ENCODE peak calls at places on chromosome 11, in eight cellular contexts. One of them, this sample, is unnamed.

GRCh38 chr11:22337571-22338464 is at the start of gene SLC17A6:
- DNase-seq in thoracic aorta: no peak
- DNase-seq in fibroblast of lung: peak
- DNase-seq in esophagus squamous epithelium: no peak
- DNase-seq in cardiac muscle cell: peak
- DNase-seq in heart left ventricle: no peak
- DNase-seq in GM06990: no peak
- DNase-seq in AG09309: no peak
- DNase-seq in this sample: peak

GRCh38 chr11:41954034-41954433 is 494.6 kb upstream of the LRRC4C start:
- DNase-seq in GM06990: no peak
- DNase-seq in fibroblast of lung: no peak
- DNase-seq in AG09309: no peak
- DNase-seq in cardiac muscle cell: peak
- DNase-seq in esophagus squamous epithelium: no peak
- DNase-seq in heart left ventricle: no peak
- DNase-seq in thoracic aorta: no peak
- DNase-seq in this sample: peak

GRCh38 chr11:76962583-76963416 is 71.4 kb upstream of the B3GNT6 start:
- DNase-seq in AG09309: no peak
- DNase-seq in GM06990: peak
- DNase-seq in cardiac muscle cell: no peak
- DNase-seq in esophagus squamous epithelium: no peak
- DNase-seq in thoracic aorta: no peak
- DNase-seq in heart left ventricle: no peak
- DNase-seq in fibroblast of lung: no peak
- DNase-seq in this sample: no peak

GRCh38 chr11:6307879-6308278 is 12.4 kb downstream of the CAVIN3 start:
- DNase-seq in heart left ventricle: no peak
- DNase-seq in cardiac muscle cell: no peak
- DNase-seq in AG09309: no peak
- DNase-seq in esophagus squamous epithelium: no peak
- DNase-seq in thoracic aorta: no peak
- DNase-seq in GM06990: no peak
- DNase-seq in fibroblast of lung: peak
- DNase-seq in this sample: no peak

GRCh38 chr11:5994791-5995190 is 8.0 kb upstream of the OR52L1 start:
- DNase-seq in AG09309: no peak
- DNase-seq in fibroblast of lung: no peak
- DNase-seq in cardiac muscle cell: no peak
- DNase-seq in heart left ventricle: no peak
- DNase-seq in esophagus squamous epithelium: no peak
- DNase-seq in GM06990: no peak
- DNase-seq in thoracic aorta: no peak
- DNase-seq in this sample: no peak

GRCh38 chr11:128876133-128876650 is 9.1 kb upstream of the KCNJ1 start:
- DNase-seq in esophagus squamous epithelium: no peak
- DNase-seq in thoracic aorta: no peak
- DNase-seq in heart left ventricle: no peak
- DNase-seq in AG09309: no peak
- DNase-seq in cardiac muscle cell: no peak
- DNase-seq in GM06990: no peak
- DNase-seq in fibroblast of lung: no peak
- DNase-seq in this sample: no peak

GRCh38 chr11:10400856-10401255 is 54.2 kb upstream of the AMPD3 start:
- DNase-seq in fibroblast of lung: no peak
- DNase-seq in esophagus squamous epithelium: no peak
- DNase-seq in heart left ventricle: no peak
- DNase-seq in AG09309: no peak
- DNase-seq in GM06990: no peak
- DNase-seq in cardiac muscle cell: no peak
- DNase-seq in thoracic aorta: no peak
- DNase-seq in this sample: no peak

GRCh38 chr11:58188770-58189169 is at the start of gene OR9Q2:
- DNase-seq in cardiac muscle cell: no peak
- DNase-seq in heart left ventricle: no peak
- DNase-seq in fibroblast of lung: no peak
- DNase-seq in GM06990: no peak
- DNase-seq in thoracic aorta: no peak
- DNase-seq in esophagus squamous epithelium: no peak
- DNase-seq in AG09309: no peak
- DNase-seq in this sample: no peak

GRCh38 chr11:96013459-96014213 is 89.7 kb upstream of the MTMR2 start:
- DNase-seq in AG09309: no peak
- DNase-seq in fibroblast of lung: no peak
- DNase-seq in GM06990: no peak
- DNase-seq in thoracic aorta: no peak
- DNase-seq in heart left ventricle: no peak
- DNase-seq in cardiac muscle cell: no peak
- DNase-seq in esophagus squamous epithelium: no peak
- DNase-seq in this sample: no peak

GRCh38 chr11:6602096-6602940 is 1.1 kb downstream of the RRP8 start:
- DNase-seq in thoracic aorta: no peak
- DNase-seq in fibroblast of lung: no peak
- DNase-seq in AG09309: no peak
- DNase-seq in cardiac muscle cell: no peak
- DNase-seq in heart left ventricle: no peak
- DNase-seq in esophagus squamous epithelium: no peak
- DNase-seq in GM06990: no peak
- DNase-seq in this sample: no peak

GRCh38 chr11:108009497-108010360 is 1.0 kb downstream of the CUL5 start:
- DNase-seq in thoracic aorta: no peak
- DNase-seq in GM06990: no peak
- DNase-seq in fibroblast of lung: peak
- DNase-seq in esophagus squamous epithelium: no peak
- DNase-seq in AG09309: no peak
- DNase-seq in cardiac muscle cell: peak
- DNase-seq in heart left ventricle: no peak
- DNase-seq in this sample: peak

GRCh38 chr11:133984828-133985227 is 28.1 kb upstream of the IGSF9B start:
- DNase-seq in esophagus squamous epithelium: no peak
- DNase-seq in GM06990: peak
- DNase-seq in fibroblast of lung: no peak
- DNase-seq in heart left ventricle: no peak
- DNase-seq in cardiac muscle cell: no peak
- DNase-seq in AG09309: no peak
- DNase-seq in thoracic aorta: no peak
- DNase-seq in this sample: no peak

GRCh38 chr11:110077318-110077717 is 15.9 kb upstream of the ZC3H12C start:
- DNase-seq in thoracic aorta: no peak
- DNase-seq in heart left ventricle: no peak
- DNase-seq in AG09309: no peak
- DNase-seq in fibroblast of lung: no peak
- DNase-seq in GM06990: no peak
- DNase-seq in cardiac muscle cell: no peak
- DNase-seq in esophagus squamous epithelium: no peak
- DNase-seq in this sample: no peak

GRCh38 chr11:17812286-17813187 is 78.0 kb downstream of the KCNC1 start:
- DNase-seq in thoracic aorta: no peak
- DNase-seq in heart left ventricle: no peak
- DNase-seq in cardiac muscle cell: no peak
- DNase-seq in GM06990: no peak
- DNase-seq in fibroblast of lung: no peak
- DNase-seq in esophagus squamous epithelium: no peak
- DNase-seq in AG09309: no peak
- DNase-seq in this sample: no peak

GRCh38 chr11:72274435-72274834 is 30.5 kb upstream of the PHOX2A start:
- DNase-seq in esophagus squamous epithelium: no peak
- DNase-seq in GM06990: no peak
- DNase-seq in thoracic aorta: no peak
- DNase-seq in heart left ventricle: no peak
- DNase-seq in AG09309: peak
- DNase-seq in fibroblast of lung: peak
- DNase-seq in cardiac muscle cell: peak
- DNase-seq in this sample: peak

GRCh38 chr11:61065955-61066638 is 36.2 kb upstream of the CD5 start:
- DNase-seq in fibroblast of lung: no peak
- DNase-seq in GM06990: no peak
- DNase-seq in thoracic aorta: no peak
- DNase-seq in cardiac muscle cell: no peak
- DNase-seq in AG09309: no peak
- DNase-seq in esophagus squamous epithelium: no peak
- DNase-seq in heart left ventricle: no peak
- DNase-seq in this sample: no peak

DNA sequence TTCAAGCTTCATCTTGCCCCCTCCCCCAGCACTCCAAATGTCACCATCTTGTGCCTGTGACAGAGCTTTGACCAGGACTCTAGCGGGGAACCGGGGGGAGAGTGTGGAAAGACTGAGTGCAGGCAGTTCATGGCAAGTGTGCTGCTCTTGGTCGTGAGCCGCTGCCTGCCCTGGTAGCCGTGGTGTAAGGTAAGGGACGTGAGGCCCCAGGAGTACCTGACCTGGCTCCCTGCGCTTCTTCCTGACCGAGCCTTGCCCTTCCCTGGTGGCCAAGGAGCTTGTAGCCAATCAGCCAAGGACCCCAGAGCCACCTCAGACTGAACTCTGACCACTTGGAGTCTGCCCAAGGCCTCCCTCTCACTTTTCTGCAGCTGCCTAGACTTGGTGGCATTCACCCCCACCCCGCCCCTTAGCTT is 1.3 kb downstream of the DGKZ start:
- DNase-seq in cardiac muscle cell: no peak
- DNase-seq in heart left ventricle: no peak
- DNase-seq in fibroblast of lung: no peak
- DNase-seq in GM06990: no peak
- DNase-seq in AG09309: no peak
- DNase-seq in esophagus squamous epithelium: no peak
- DNase-seq in thoracic aorta: no peak
- DNase-seq in this sample: no peak
- H3K4me3 ChIP-seq in cardiac muscle cell: peak
- H3K4me3 ChIP-seq in heart left ventricle: peak
- H3K4me3 ChIP-seq in fibroblast of lung: peak
- H3K4me3 ChIP-seq in GM06990: peak
- H3K4me3 ChIP-seq in AG09309: peak
- H3K4me3 ChIP-seq in esophagus squamous epithelium: peak
- H3K4me3 ChIP-seq in thoracic aorta: peak
- H3K4me3 ChIP-seq in this sample: peak

DNA sequence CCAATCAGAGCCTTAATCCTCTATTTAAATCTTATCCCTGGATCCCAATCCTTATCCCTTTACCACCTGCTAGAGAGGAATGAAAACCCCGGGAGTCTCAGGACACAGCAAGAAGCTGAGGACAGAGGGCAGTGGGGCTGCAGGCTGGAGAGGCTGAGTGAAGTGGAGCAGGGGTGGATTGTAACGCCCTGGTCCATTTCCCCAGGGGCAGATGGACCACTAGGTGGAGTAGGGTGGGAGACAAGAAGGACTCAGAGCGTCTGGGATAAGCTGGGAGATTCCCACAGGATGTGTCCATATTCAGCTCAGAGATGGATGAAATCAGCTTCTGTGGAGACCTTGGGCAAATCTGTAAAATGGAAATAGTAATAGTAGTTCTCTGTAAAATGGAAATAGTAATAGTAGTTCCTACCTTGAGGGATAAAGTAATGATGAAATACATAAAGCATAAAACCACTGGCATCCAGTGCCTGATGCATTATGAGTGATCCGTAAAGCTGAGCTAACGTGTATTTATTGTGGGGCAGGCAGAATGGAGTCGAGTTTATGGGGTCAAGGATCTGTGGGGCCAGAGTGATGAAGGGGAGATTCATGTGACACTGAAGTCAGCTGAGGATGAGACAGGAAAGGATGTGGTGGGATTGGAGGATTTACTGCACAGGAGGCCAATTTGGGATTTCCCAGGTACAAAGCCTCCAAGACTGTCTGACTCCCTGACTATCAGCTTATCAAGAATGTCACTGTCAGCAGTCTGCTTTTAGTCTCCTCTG is 1.9 kb upstream of the ROBO4 start:
- DNase-seq in esophagus squamous epithelium: no peak
- DNase-seq in heart left ventricle: no peak
- DNase-seq in fibroblast of lung: no peak
- DNase-seq in thoracic aorta: no peak
- DNase-seq in cardiac muscle cell: no peak
- DNase-seq in AG09309: no peak
- DNase-seq in GM06990: no peak
- DNase-seq in this sample: no peak
- TF ChIP-seq CTCF in esophagus squamous epithelium: no peak
- TF ChIP-seq CTCF in heart left ventricle: no peak
- TF ChIP-seq CTCF in fibroblast of lung: no peak
- TF ChIP-seq CTCF in thoracic aorta: no peak
- TF ChIP-seq CTCF in cardiac muscle cell: no peak
- TF ChIP-seq CTCF in AG09309: no peak
- TF ChIP-seq CTCF in GM06990: no peak
- TF ChIP-seq CTCF in this sample: no peak

DNA sequence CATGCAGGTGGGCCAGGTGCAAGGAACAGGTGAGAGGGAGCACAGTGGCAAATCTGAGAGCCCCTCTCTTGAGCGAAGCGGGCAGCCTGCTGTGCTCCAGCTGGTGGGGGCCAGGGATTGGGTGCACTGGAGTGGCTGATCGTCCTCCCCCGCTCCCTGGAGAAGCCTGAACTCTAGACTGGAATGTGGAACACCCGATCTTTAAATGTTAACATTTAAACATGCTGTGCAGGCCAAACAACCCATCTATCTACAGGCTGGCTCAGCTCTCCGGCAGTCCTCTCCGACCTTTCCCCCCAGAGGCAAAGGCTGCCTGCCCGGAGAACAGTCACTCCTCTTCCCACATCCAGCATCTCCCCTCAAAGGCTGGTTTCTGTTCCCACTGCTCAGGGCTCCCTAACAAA is 5.1 kb downstream of the MRGPRF start:
- DNase-seq in GM06990: no peak
- DNase-seq in heart left ventricle: no peak
- DNase-seq in cardiac muscle cell: peak
- DNase-seq in fibroblast of lung: peak
- DNase-seq in AG09309: no peak
- DNase-seq in thoracic aorta: no peak
- DNase-seq in esophagus squamous epithelium: no peak
- DNase-seq in this sample: peak
- H3K4me3 ChIP-seq in GM06990: no peak
- H3K4me3 ChIP-seq in heart left ventricle: no peak
- H3K4me3 ChIP-seq in cardiac muscle cell: no peak
- H3K4me3 ChIP-seq in fibroblast of lung: peak
- H3K4me3 ChIP-seq in AG09309: no peak
- H3K4me3 ChIP-seq in thoracic aorta: peak
- H3K4me3 ChIP-seq in esophagus squamous epithelium: peak
- H3K4me3 ChIP-seq in this sample: no peak

GRCh38 chr11:67490727-67491065 is 7.9 kb downstream of the AIP start:
- DNase-seq in esophagus squamous epithelium: no peak
- DNase-seq in cardiac muscle cell: no peak
- DNase-seq in heart left ventricle: no peak
- DNase-seq in fibroblast of lung: no peak
- DNase-seq in AG09309: no peak
- DNase-seq in GM06990: peak
- DNase-seq in thoracic aorta: no peak
- DNase-seq in this sample: no peak

GRCh38 chr11:67486481-67487195 is 3.8 kb downstream of the AIP start:
- DNase-seq in fibroblast of lung: no peak
- DNase-seq in GM06990: peak
- DNase-seq in cardiac muscle cell: no peak
- DNase-seq in thoracic aorta: no peak
- DNase-seq in esophagus squamous epithelium: no peak
- DNase-seq in heart left ventricle: no peak
- DNase-seq in AG09309: no peak
- DNase-seq in this sample: no peak

GRCh38 chr11:67489203-67489859 is 6.5 kb downstream of the AIP start:
- DNase-seq in GM06990: peak
- DNase-seq in cardiac muscle cell: no peak
- DNase-seq in heart left ventricle: no peak
- DNase-seq in esophagus squamous epithelium: no peak
- DNase-seq in AG09309: no peak
- DNase-seq in fibroblast of lung: no peak
- DNase-seq in thoracic aorta: no peak
- DNase-seq in this sample: no peak

GRCh38 chr11:67489860-67490726 is 7.3 kb downstream of the AIP start:
- DNase-seq in AG09309: no peak
- DNase-seq in cardiac muscle cell: no peak
- DNase-seq in GM06990: peak
- DNase-seq in thoracic aorta: no peak
- DNase-seq in fibroblast of lung: no peak
- DNase-seq in heart left ventricle: no peak
- DNase-seq in esophagus squamous epithelium: no peak
- DNase-seq in this sample: no peak

GRCh38 chr11:67488155-67488480 is 5.3 kb downstream of the AIP start:
- DNase-seq in fibroblast of lung: no peak
- DNase-seq in AG09309: no peak
- DNase-seq in esophagus squamous epithelium: no peak
- DNase-seq in cardiac muscle cell: no peak
- DNase-seq in GM06990: peak
- DNase-seq in heart left ventricle: no peak
- DNase-seq in thoracic aorta: no peak
- DNase-seq in this sample: no peak
- TF ChIP-seq CTCF in fibroblast of lung: no peak
- TF ChIP-seq CTCF in AG09309: no peak
- TF ChIP-seq CTCF in esophagus squamous epithelium: no peak
- TF ChIP-seq CTCF in cardiac muscle cell: no peak
- TF ChIP-seq CTCF in GM06990: no peak
- TF ChIP-seq CTCF in heart left ventricle: no peak
- TF ChIP-seq CTCF in thoracic aorta: no peak
- TF ChIP-seq CTCF in this sample: no peak

This sample was measured in cardiac fibroblast.